ENCODE peak calls at places on chromosomes 11 and 22, in seven cellular contexts. P is AG09309; A is KG1; J is stimulated activated CD4-positive, alpha-beta T cell treated with anti-CD3 and anti-CD28 coated beads, Interleukin-2, amount 100 ng/mL, for 48 hours; R is AG10803; Z is fibroblast of villous mesenchyme; G is stimulated activated effector memory CD8-positive, alpha-beta T cell treated with anti-CD3 and anti-CD28 coated beads, Interleukin-12 subunit alpha, Interleukin-12 subunit beta, amount 100 ng/mL, for 72 hours. F is an unnamed sample.
A peak's percentile ranks its signal among the peaks of the same experiment; 100 is the strongest.

GRCh38 chr11:65932558-65932919 is 12.7 kb upstream of the TSGA10IP start:
- DNase-seq in P (no peak), A (no peak), J (no peak), R (peak; percentile 34), Z (peak; percentile 32), G (no peak), F (no peak)

GRCh38 chr11:1953489-1954284 is 6.6 kb downstream of the MRPL23 start:
- DNase-seq in P (no peak), A (no peak), J (no peak), R (no peak), Z (peak; percentile 28), G (peak; percentile 60), F (no peak)

GRCh38 chr11:19160839-19161238 is 40.9 kb downstream of the CSRP3 start:
- DNase-seq in P (no peak), A (no peak), J (no peak), R (no peak), Z (no peak), G (no peak), F (no peak)

GRCh38 chr11:6568191-6568918 is 35.1 kb downstream of the RRP8 start:
- DNase-seq in P (no peak), A (no peak), J (no peak), R (peak; percentile 57), Z (peak; percentile 57), G (no peak), F (no peak)

GRCh38 chr22:24066260-24066659 is 55.2 kb downstream of the CABIN1 start:
- DNase-seq in P (no peak), A (no peak), J (no peak), R (no peak), Z (no peak), G (no peak), F (no peak)

GRCh38 chr11:107857550-107858216 is 904 bp downstream of the SLC35F2 start:
- DNase-seq in P (no peak), A (peak; percentile 55), J (no peak), R (peak; percentile 25), Z (peak; percentile 13), G (peak; percentile 68), F (no peak)

GRCh38 chr22:46969491-46969890 is 207.0 kb downstream of the TBC1D22A start:
- DNase-seq in P (no peak), A (no peak), J (peak; percentile 45), R (no peak), Z (no peak), G (peak; percentile 82), F (peak; percentile 72)

GRCh38 chr11:86696004-86696403 is 23.6 kb upstream of the ME3 start:
- DNase-seq in P (peak; percentile 81), A (no peak), J (no peak), R (peak; percentile 91), Z (peak; percentile 81), G (no peak), F (no peak)

GRCh38 chr11:17633987-17634775 is 85.2 kb upstream of the MYOD1 start:
- DNase-seq in P (no peak), A (no peak), J (no peak), R (no peak), Z (no peak), G (peak; percentile 34), F (no peak)

GRCh38 chr11:47591764-47592163 is 2.4 kb downstream of the C1QTNF4 start:
- DNase-seq in P (no peak), A (peak; percentile 49), J (no peak), R (no peak), Z (no peak), G (no peak), F (no peak)

GRCh38 chr22:37639070-37639760 is at the start of gene SH3BP1:
- DNase-seq in P (no peak), A (peak; percentile 44), J (peak; percentile 34), R (peak; percentile 15), Z (no peak), G (peak; percentile 84), F (no peak)

GRCh38 chr11:41382927-41383326 is 76.5 kb downstream of the LRRC4C start:
- DNase-seq in P (no peak), A (no peak), J (no peak), R (no peak), Z (no peak), G (no peak), F (no peak)

GRCh38 chr11:111331711-111332479 is 33.5 kb downstream of the POU2AF3 start:
- DNase-seq in P (no peak), A (no peak), J (no peak), R (peak; percentile 33), Z (no peak), G (no peak), F (no peak)

GRCh38 chr11:66464916-66465315 is 1.8 kb upstream of the PELI3 start:
- DNase-seq in P (no peak), A (no peak), J (no peak), R (no peak), Z (no peak), G (no peak), F (no peak)

GRCh38 chr11:95304777-95305176 is 73.8 kb upstream of the SESN3 start:
- DNase-seq in P (no peak), A (no peak), J (no peak), R (no peak), Z (no peak), G (no peak), F (no peak)

GRCh38 chr11:2759228-2760195 is 59.7 kb upstream of the KCNQ1OT1 start:
- DNase-seq in P (no peak), A (no peak), J (no peak), R (no peak), Z (no peak), G (no peak), F (no peak)

GRCh38 chr11:21820176-21820575 is 372.7 kb upstream of the ANO5 start:
- DNase-seq in P (no peak), A (no peak), J (no peak), R (no peak), Z (no peak), G (no peak), F (no peak)

F was measured in GM18507.